ENCODE peak calls at places on chromosomes 1 and 21, in five cellular contexts. B, W, Q, U and X are unnamed samples.

GRCh38 chr1:181089777-181090505 is 1.4 kb downstream of the IER5 start:
- DNase-seq in B (peak; percentile 81), W (peak; percentile 71), Q (peak; percentile 78), U (peak; percentile 93), X (peak; percentile 67)

GRCh38 chr1:235465066-235465465 is 39.2 kb downstream of the B3GALNT2 start:
- DNase-seq in B (no peak), W (no peak), Q (no peak), U (no peak), X (no peak)

GRCh38 chr1:39898648-39899603 is 2.8 kb downstream of the MYCL start:
- DNase-seq in B (no peak), W (no peak), Q (no peak), U (no peak), X (peak; percentile 54)

GRCh38 chr1:7385471-7386225 is 385.4 kb upstream of the VAMP3 start:
- DNase-seq in B (no peak), W (no peak), Q (no peak), U (peak; percentile 64), X (no peak)

GRCh38 chr1:36614571-36614970 is 131.9 kb upstream of the CSF3R start:
- DNase-seq in B (no peak), W (no peak), Q (no peak), U (no peak), X (no peak)

GRCh38 chr1:53625049-53625448 is 113.9 kb downstream of the GLIS1 start:
- DNase-seq in B (no peak), W (no peak), Q (no peak), U (peak; percentile 19), X (peak; percentile 92)

GRCh38 chr21:16418211-16418610 is 688.4 kb downstream of the USP25 start:
- DNase-seq in B (no peak), W (peak; percentile 37), Q (no peak), U (no peak), X (peak; percentile 46)

GRCh38 chr1:210236840-210237409 is 4.3 kb downstream of the SERTAD4 start:
- DNase-seq in B (no peak), W (no peak), Q (no peak), U (no peak), X (peak; percentile 77)

GRCh38 chr21:16590186-16590585 is 860.4 kb downstream of the USP25 start:
- DNase-seq in B (no peak), W (no peak), Q (no peak), U (no peak), X (no peak)

GRCh38 chr1:109926662-109927300 is 16.1 kb downstream of the CSF1 start:
- DNase-seq in B (no peak), W (peak; percentile 55), Q (no peak), U (no peak), X (peak; percentile 82)

GRCh38 chr1:34132161-34132420 is 32.9 kb downstream of the CSMD2 start:
- DNase-seq in B (no peak), W (no peak), Q (no peak), U (no peak), X (no peak)

GRCh38 chr1:155645024-155645423 is 35.0 kb downstream of the MSTO1 start:
- DNase-seq in B (no peak), W (no peak), Q (no peak), U (no peak), X (peak; percentile 41)

GRCh38 chr1:9182784-9183257 is 51.8 kb upstream of the H6PD start:
- DNase-seq in B (no peak), W (no peak), Q (no peak), U (no peak), X (no peak)

GRCh38 chr1:167878372-167879160 is 35.4 kb downstream of the ADCY10 start:
- DNase-seq in B (no peak), W (no peak), Q (no peak), U (no peak), X (no peak)

GRCh38 chr1:64995316-64995715 is 29.0 kb upstream of the JAK1 start:
- DNase-seq in B (no peak), W (no peak), Q (no peak), U (no peak), X (no peak)

GRCh38 chr1:203274603-203275381 is 30.5 kb upstream of the BTG2 start:
- DNase-seq in B (no peak), W (no peak), Q (no peak), U (no peak), X (peak; percentile 42)

GRCh38 chr21:44059710-44060109 is 47.5 kb upstream of the PWP2 start:
- DNase-seq in B (no peak), W (no peak), Q (no peak), U (no peak), X (no peak)

GRCh38 chr21:44082648-44083436 is 24.4 kb upstream of the PWP2 start:
- DNase-seq in B (peak; percentile 38), W (no peak), Q (no peak), U (peak; percentile 40), X (no peak)

GRCh38 chr1:113146242-113147072 is 73.5 kb downstream of the LRIG2 start:
- DNase-seq in B (no peak), W (peak; percentile 17), Q (peak; percentile 9), U (no peak), X (no peak)

GRCh38 chr1:214514032-214514818 is 37.2 kb downstream of the PTPN14 start:
- DNase-seq in B (no peak), W (peak; percentile 75), Q (no peak), U (no peak), X (peak; percentile 47)

GRCh38 chr1:186102559-186103148 is 272.4 kb downstream of the TPR start:
- DNase-seq in B (no peak), W (peak; percentile 81), Q (no peak), U (no peak), X (peak; percentile 79)